ENCODE peak calls at places on chromosomes 16 and 17, in seven cellular contexts. One of them, this sample, is unnamed.

GRCh38 chr16:2009302-2009711 is 314 bp downstream of the ZNF598 start:
- DNase-seq in H54: no peak
- DNase-seq in H1: no peak
- DNase-seq in A549: no peak
- DNase-seq in heart left ventricle: peak; percentile 33
- DNase-seq in gastrocnemius medialis: no peak
- DNase-seq in adrenal gland: no peak
- DNase-seq in this sample: peak; percentile 69

GRCh38 chr16:58582133-58582532 is 47.5 kb downstream of the CNOT1 start:
- DNase-seq in A549: no peak
- DNase-seq in H1: no peak
- DNase-seq in H54: no peak
- DNase-seq in gastrocnemius medialis: no peak
- DNase-seq in heart left ventricle: no peak
- DNase-seq in adrenal gland: no peak
- DNase-seq in this sample: no peak

GRCh38 chr17:28944862-28945741 is 6.2 kb downstream of the PHF12 start:
- DNase-seq in A549: no peak
- DNase-seq in gastrocnemius medialis: no peak
- DNase-seq in H1: no peak
- DNase-seq in H54: no peak
- DNase-seq in heart left ventricle: no peak
- DNase-seq in adrenal gland: no peak
- DNase-seq in this sample: no peak

GRCh38 chr16:72932050-72932449 is 115.9 kb downstream of the ZFHX3 start:
- DNase-seq in adrenal gland: no peak
- DNase-seq in H54: no peak
- DNase-seq in H1: no peak
- DNase-seq in A549: no peak
- DNase-seq in gastrocnemius medialis: no peak
- DNase-seq in heart left ventricle: no peak
- DNase-seq in this sample: no peak

GRCh38 chr16:89764711-89765201 is 43.4 kb downstream of the ZNF276 start:
- DNase-seq in H1: no peak
- DNase-seq in adrenal gland: peak; percentile 47
- DNase-seq in H54: no peak
- DNase-seq in heart left ventricle: peak; percentile 54
- DNase-seq in gastrocnemius medialis: peak; percentile 18
- DNase-seq in A549: no peak
- DNase-seq in this sample: peak; percentile 16

GRCh38 chr17:64066709-64067108 is 46.3 kb upstream of the ICAM2 start:
- DNase-seq in gastrocnemius medialis: no peak
- DNase-seq in H54: no peak
- DNase-seq in adrenal gland: no peak
- DNase-seq in heart left ventricle: no peak
- DNase-seq in A549: no peak
- DNase-seq in H1: no peak
- DNase-seq in this sample: no peak

GRCh38 chr17:9051561-9051960 is 30.3 kb downstream of the NTN1 start:
- DNase-seq in A549: no peak
- DNase-seq in gastrocnemius medialis: no peak
- DNase-seq in H54: no peak
- DNase-seq in heart left ventricle: no peak
- DNase-seq in H1: no peak
- DNase-seq in adrenal gland: no peak
- DNase-seq in this sample: no peak

GRCh38 chr16:47016700-47017133 is 43.2 kb upstream of the DNAJA2 start:
- DNase-seq in A549: no peak
- DNase-seq in gastrocnemius medialis: no peak
- DNase-seq in H1: no peak
- DNase-seq in heart left ventricle: no peak
- DNase-seq in adrenal gland: no peak
- DNase-seq in H54: no peak
- DNase-seq in this sample: no peak

GRCh38 chr17:2398655-2399571 is 1.9 kb downstream of the MNT start:
- DNase-seq in H54: no peak
- DNase-seq in adrenal gland: peak; percentile 75
- DNase-seq in gastrocnemius medialis: no peak
- DNase-seq in heart left ventricle: peak; percentile 66
- DNase-seq in H1: no peak
- DNase-seq in A549: peak; percentile 82
- DNase-seq in this sample: peak; percentile 63

GRCh38 chr16:86491643-86492030 is 18.7 kb upstream of the FOXF1 start:
- DNase-seq in A549: no peak
- DNase-seq in H1: no peak
- DNase-seq in gastrocnemius medialis: no peak
- DNase-seq in adrenal gland: no peak
- DNase-seq in heart left ventricle: no peak
- DNase-seq in H54: no peak
- DNase-seq in this sample: no peak

GRCh38 chr17:63279498-63280230 is 166.4 kb downstream of the CYB561 start:
- DNase-seq in H54: no peak
- DNase-seq in gastrocnemius medialis: no peak
- DNase-seq in adrenal gland: no peak
- DNase-seq in H1: no peak
- DNase-seq in heart left ventricle: no peak
- DNase-seq in A549: no peak
- DNase-seq in this sample: no peak

GRCh38 chr17:72657467-72658317 is 434.8 kb downstream of the SLC39A11 start:
- DNase-seq in H54: peak; percentile 41
- DNase-seq in H1: no peak
- DNase-seq in adrenal gland: no peak
- DNase-seq in A549: peak; percentile 60
- DNase-seq in heart left ventricle: no peak
- DNase-seq in gastrocnemius medialis: no peak
- DNase-seq in this sample: no peak

GRCh38 chr17:77802811-77803220 is 155.7 kb upstream of the TNRC6C start:
- DNase-seq in adrenal gland: no peak
- DNase-seq in H1: no peak
- DNase-seq in heart left ventricle: peak; percentile 35
- DNase-seq in A549: no peak
- DNase-seq in gastrocnemius medialis: no peak
- DNase-seq in H54: no peak
- DNase-seq in this sample: no peak

GRCh38 chr16:74718140-74718539 is 17.5 kb upstream of the MLKL start:
- DNase-seq in adrenal gland: no peak
- DNase-seq in A549: no peak
- DNase-seq in heart left ventricle: no peak
- DNase-seq in H1: no peak
- DNase-seq in H54: no peak
- DNase-seq in gastrocnemius medialis: no peak
- DNase-seq in this sample: no peak

GRCh38 chr17:17181666-17182600 is 24.2 kb downstream of the PLD6 start:
- DNase-seq in A549: no peak
- DNase-seq in adrenal gland: no peak
- DNase-seq in H1: no peak
- DNase-seq in gastrocnemius medialis: no peak
- DNase-seq in heart left ventricle: no peak
- DNase-seq in H54: no peak
- DNase-seq in this sample: no peak

GRCh38 chr16:24497405-24497804 is 42.0 kb upstream of the RBBP6 start:
- DNase-seq in A549: no peak
- DNase-seq in H1: no peak
- DNase-seq in gastrocnemius medialis: no peak
- DNase-seq in H54: no peak
- DNase-seq in heart left ventricle: no peak
- DNase-seq in adrenal gland: no peak
- DNase-seq in this sample: no peak

GRCh38 chr16:1825864-1826690 is 548 bp downstream of the HAGH start:
- DNase-seq in H54: peak; percentile 78
- DNase-seq in adrenal gland: no peak
- DNase-seq in heart left ventricle: no peak
- DNase-seq in H1: no peak
- DNase-seq in gastrocnemius medialis: peak; percentile 20
- DNase-seq in A549: no peak
- DNase-seq in this sample: peak; percentile 93

GRCh38 chr17:20156196-20157077 is 147.3 kb downstream of the SPECC1 start:
- DNase-seq in H1: no peak
- DNase-seq in heart left ventricle: no peak
- DNase-seq in A549: peak; percentile 70
- DNase-seq in adrenal gland: peak; percentile 54
- DNase-seq in H54: peak; percentile 70
- DNase-seq in gastrocnemius medialis: no peak
- DNase-seq in this sample: peak; percentile 73

GRCh38 chr17:82077617-82078358 is 12.2 kb upstream of the DUS1L start:
- DNase-seq in H54: no peak
- DNase-seq in adrenal gland: no peak
- DNase-seq in A549: no peak
- DNase-seq in gastrocnemius medialis: no peak
- DNase-seq in heart left ventricle: no peak
- DNase-seq in H1: no peak
- DNase-seq in this sample: no peak

GRCh38 chr17:82080048-82080788 is 14.6 kb upstream of the DUS1L start:
- DNase-seq in A549: no peak
- DNase-seq in H1: no peak
- DNase-seq in adrenal gland: no peak
- DNase-seq in gastrocnemius medialis: no peak
- DNase-seq in heart left ventricle: no peak
- DNase-seq in H54: no peak
- DNase-seq in this sample: no peak

GRCh38 chr17:82080789-82081464 is 15.3 kb upstream of the DUS1L start:
- DNase-seq in H1: no peak
- DNase-seq in heart left ventricle: no peak
- DNase-seq in gastrocnemius medialis: no peak
- DNase-seq in A549: no peak
- DNase-seq in adrenal gland: no peak
- DNase-seq in H54: no peak
- DNase-seq in this sample: no peak

GRCh38 chr17:82078433-82078832 is 12.8 kb upstream of the DUS1L start:
- DNase-seq in adrenal gland: no peak
- DNase-seq in H54: no peak
- DNase-seq in heart left ventricle: no peak
- DNase-seq in A549: no peak
- DNase-seq in H1: no peak
- DNase-seq in gastrocnemius medialis: no peak
- DNase-seq in this sample: no peak

GRCh38 chr17:82079001-82079677 is 13.5 kb upstream of the DUS1L start:
- DNase-seq in H1: no peak
- DNase-seq in gastrocnemius medialis: no peak
- DNase-seq in adrenal gland: no peak
- DNase-seq in A549: no peak
- DNase-seq in H54: no peak
- DNase-seq in heart left ventricle: no peak
- DNase-seq in this sample: no peak
- TF ChIP-seq POLR2A in H1: no peak
- TF ChIP-seq POLR2A in gastrocnemius medialis: no peak
- TF ChIP-seq POLR2A in adrenal gland: no peak
- TF ChIP-seq POLR2A in A549: no peak
- TF ChIP-seq POLR2A in H54: no peak
- TF ChIP-seq POLR2A in heart left ventricle: no peak
- TF ChIP-seq POLR2A in this sample: no peak

GRCh38 chr16:4378202-4378666 is 6.6 kb downstream of the VASN start:
- DNase-seq in gastrocnemius medialis: no peak
- DNase-seq in adrenal gland: no peak
- DNase-seq in H1: no peak
- DNase-seq in A549: no peak
- DNase-seq in heart left ventricle: no peak
- DNase-seq in H54: no peak
- DNase-seq in this sample: no peak

GRCh38 chr16:4377573-4378146 is 6.0 kb downstream of the VASN start:
- DNase-seq in H1: no peak
- DNase-seq in gastrocnemius medialis: no peak
- DNase-seq in A549: no peak
- DNase-seq in heart left ventricle: no peak
- DNase-seq in H54: no peak
- DNase-seq in adrenal gland: no peak
- DNase-seq in this sample: no peak

GRCh38 chr16:4375717-4376116 is 4.1 kb downstream of the VASN start:
- DNase-seq in adrenal gland: no peak
- DNase-seq in heart left ventricle: no peak
- DNase-seq in H54: no peak
- DNase-seq in A549: no peak
- DNase-seq in gastrocnemius medialis: no peak
- DNase-seq in H1: no peak
- DNase-seq in this sample: no peak

GRCh38 chr16:4376820-4377572 is 5.3 kb downstream of the VASN start:
- DNase-seq in gastrocnemius medialis: no peak
- DNase-seq in adrenal gland: no peak
- DNase-seq in heart left ventricle: no peak
- DNase-seq in H54: no peak
- DNase-seq in H1: no peak
- DNase-seq in A549: no peak
- DNase-seq in this sample: no peak

GRCh38 chr16:4376126-4376819 is 4.6 kb downstream of the VASN start:
- DNase-seq in heart left ventricle: peak; percentile 91
- DNase-seq in adrenal gland: peak; percentile 93
- DNase-seq in A549: no peak
- DNase-seq in H1: no peak
- DNase-seq in H54: peak; percentile 67
- DNase-seq in gastrocnemius medialis: peak; percentile 76
- DNase-seq in this sample: no peak
- TF ChIP-seq POLR2A in heart left ventricle: no peak
- TF ChIP-seq POLR2A in adrenal gland: no peak
- TF ChIP-seq POLR2A in A549: no peak
- TF ChIP-seq POLR2A in H1: no peak
- TF ChIP-seq POLR2A in H54: no peak
- TF ChIP-seq POLR2A in gastrocnemius medialis: no peak
- TF ChIP-seq POLR2A in this sample: no peak

DNA sequence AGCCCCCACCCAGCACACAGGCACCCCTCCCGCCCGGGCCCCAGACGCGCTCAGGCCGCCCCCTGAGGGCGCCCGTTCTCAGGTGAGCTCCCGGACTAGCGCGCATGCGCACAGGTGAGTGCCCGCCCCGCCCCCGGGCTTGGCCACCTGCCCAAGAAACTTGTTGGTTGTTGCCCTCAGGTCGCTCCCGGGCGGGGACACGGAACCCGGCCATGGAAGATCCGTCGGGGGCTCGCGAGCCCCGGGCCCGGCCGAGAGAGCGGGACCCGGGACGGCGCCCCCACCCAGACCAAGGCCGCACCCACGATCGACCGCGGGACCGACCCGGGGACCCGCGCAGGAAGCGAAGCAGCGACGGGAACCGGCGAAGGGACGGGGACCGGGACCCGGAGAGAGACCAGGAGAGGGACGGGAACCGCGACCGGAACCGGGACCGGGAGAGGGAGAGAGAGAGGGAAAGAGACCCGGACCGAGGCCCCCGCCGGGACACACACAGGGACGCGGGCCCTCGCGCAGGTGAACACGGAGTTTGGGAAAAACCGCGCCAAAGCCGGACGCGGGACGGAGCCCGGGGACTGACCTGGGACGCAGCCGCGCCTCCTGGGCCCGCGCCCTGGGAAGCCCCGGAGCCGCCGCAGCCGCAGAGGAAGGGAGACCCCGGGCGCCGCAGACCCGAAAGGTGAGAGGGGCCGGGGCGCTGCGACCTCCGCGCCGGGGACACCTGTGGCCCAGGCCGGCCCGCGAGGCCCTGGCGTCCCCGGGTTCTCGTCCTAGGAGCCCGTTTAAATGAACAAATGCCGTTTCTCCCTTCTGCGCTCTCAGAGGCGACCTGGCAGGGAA is at the start of gene MARVELD3:
- DNase-seq in adrenal gland: no peak
- DNase-seq in A549: no peak
- DNase-seq in heart left ventricle: no peak
- DNase-seq in H54: no peak
- DNase-seq in gastrocnemius medialis: no peak
- DNase-seq in H1: peak; percentile 70
- DNase-seq in this sample: no peak
- TF ChIP-seq POLR2A in adrenal gland: no peak
- TF ChIP-seq POLR2A in A549: no peak
- TF ChIP-seq POLR2A in heart left ventricle: no peak
- TF ChIP-seq POLR2A in H54: no peak
- TF ChIP-seq POLR2A in gastrocnemius medialis: no peak
- TF ChIP-seq POLR2A in H1: peak; percentile 69
- TF ChIP-seq POLR2A in this sample: no peak

GRCh38 chr17:4950075-4950756 is 703 bp upstream of the ENO3 start:
- DNase-seq in H54: no peak
- DNase-seq in H1: no peak
- DNase-seq in gastrocnemius medialis: no peak
- DNase-seq in A549: peak; percentile 57
- DNase-seq in heart left ventricle: peak; percentile 79
- DNase-seq in adrenal gland: peak; percentile 59
- DNase-seq in this sample: peak; percentile 84
- TF ChIP-seq POLR2A in H54: peak; percentile 1
- TF ChIP-seq POLR2A in H1: no peak
- TF ChIP-seq POLR2A in gastrocnemius medialis: peak; percentile 72
- TF ChIP-seq POLR2A in A549: peak; percentile 31
- TF ChIP-seq POLR2A in heart left ventricle: no peak
- TF ChIP-seq POLR2A in adrenal gland: peak; percentile 22
- TF ChIP-seq POLR2A in this sample: peak; percentile 73

This sample was measured in erythroblast.